ENCODE peak calls at places on chromosomes 4 and X, in ten cellular contexts. I is lung, F is adipocyte, L is dorsolateral prefrontal cortex, S is lower leg skin, H is upper lobe of right lung, K is fibroblast of lung, G is left lung, E is body of pancreas, Q is sigmoid colon. O is an unnamed sample.

GRCh38 chrX:70635669-70636068 is 191.0 kb downstream of the DLG3 start:
- DNase-seq in I (no peak), F (no peak), L (no peak), S (no peak), H (no peak), K (no peak), G (no peak), E (no peak), Q (no peak), O (no peak)

GRCh38 chr4:154911097-154911496 is 130.0 kb downstream of the RBM46 start:
- DNase-seq in I (no peak), F (peak), L (no peak), S (no peak), H (no peak), K (no peak), G (no peak), E (no peak), Q (no peak), O (no peak)

GRCh38 chrX:37349131-37350033 is at the start of gene PRRG1:
- DNase-seq in I (peak), F (peak), L (peak), S (peak), H (peak), K (peak), G (peak), E (peak), Q (peak), O (peak)

GRCh38 chr4:121370729-121371325 is 10.0 kb downstream of the QRFPR start:
- DNase-seq in I (no peak), F (peak), L (no peak), S (no peak), H (no peak), K (peak), G (no peak), E (peak), Q (no peak), O (no peak)

GRCh38 chrX:73930300-73930699 is 367.3 kb downstream of the CHIC1 start:
- DNase-seq in I (no peak), F (no peak), L (no peak), S (no peak), H (no peak), K (peak), G (no peak), E (no peak), Q (no peak), O (no peak)

GRCh38 chr4:20272411-20272872 is 20.7 kb downstream of the SLIT2 start:
- DNase-seq in I (no peak), F (peak), L (no peak), S (no peak), H (no peak), K (peak), G (no peak), E (no peak), Q (no peak), O (no peak)

GRCh38 chr4:98996056-98996941 is 778 bp downstream of the METAP1 start:
- DNase-seq in I (no peak), F (peak), L (no peak), S (no peak), H (no peak), K (peak), G (no peak), E (peak), Q (no peak), O (no peak)

GRCh38 chr4:67871867-67872266 is 11.9 kb downstream of the TMPRSS11D start:
- DNase-seq in I (no peak), F (peak), L (no peak), S (no peak), H (no peak), K (peak), G (no peak), E (no peak), Q (no peak), O (no peak)

GRCh38 chr4:14772388-14772787 is 229.9 kb upstream of the CPEB2 start:
- DNase-seq in I (no peak), F (no peak), L (no peak), S (no peak), H (no peak), K (no peak), G (no peak), E (no peak), Q (no peak), O (no peak)

GRCh38 chrX:17692709-17693346 is 44.5 kb upstream of the SCML1 start:
- DNase-seq in I (no peak), F (peak), L (no peak), S (no peak), H (no peak), K (peak), G (no peak), E (no peak), Q (no peak), O (no peak)

GRCh38 chr4:87030606-87031441 is 96.0 kb downstream of the AFF1 start:
- DNase-seq in I (no peak), F (peak), L (no peak), S (no peak), H (no peak), K (peak), G (no peak), E (no peak), Q (no peak), O (no peak)

GRCh38 chr4:188403272-188403671 is 264.0 kb downstream of the TRIML1 start:
- DNase-seq in I (no peak), F (no peak), L (no peak), S (no peak), H (no peak), K (no peak), G (no peak), E (no peak), Q (no peak), O (no peak)

GRCh38 chr4:82839624-82840023 is 41.0 kb upstream of the SCD5 start:
- DNase-seq in I (no peak), F (no peak), L (no peak), S (no peak), H (no peak), K (no peak), G (no peak), E (no peak), Q (no peak), O (no peak)

DNA sequence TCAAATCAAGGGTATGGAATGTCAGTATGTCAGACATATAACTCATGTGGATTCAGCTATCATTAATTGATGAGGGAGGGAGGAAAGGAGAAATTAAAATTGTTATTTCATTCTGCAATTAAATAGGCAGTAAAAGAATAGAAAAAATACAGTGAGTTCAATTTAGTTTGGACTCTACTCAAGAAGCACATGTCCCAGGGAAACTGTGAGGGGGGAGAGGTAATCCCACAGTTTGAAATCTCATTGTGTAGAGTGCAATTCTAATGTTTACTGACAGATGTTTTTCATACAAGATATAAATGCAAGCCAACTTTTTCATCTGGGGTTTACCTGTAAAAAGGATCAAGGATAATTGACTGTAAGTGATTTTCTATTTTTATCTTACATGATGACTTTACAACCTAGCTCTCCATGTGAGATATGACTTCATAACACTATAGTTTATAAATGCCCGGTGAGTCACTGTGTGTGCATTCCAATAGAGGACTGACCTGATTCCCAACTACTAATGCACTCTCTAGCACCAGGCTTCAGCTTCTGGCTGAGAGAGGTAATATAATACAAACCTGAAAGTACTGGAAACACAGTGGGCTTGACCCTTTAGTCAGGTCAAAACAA is 35.2 kb upstream of the SCD5 start:
- DNase-seq in I (no peak), F (peak), L (no peak), S (no peak), H (no peak), K (peak), G (no peak), E (no peak), Q (no peak), O (no peak)
- H3K4me3 ChIP-seq in I (no peak), F (no peak), L (no peak), S (no peak), H (no peak), K (no peak), G (no peak), E (no peak), Q (no peak), O (no peak)

GRCh38 chr4:88724406-88724805 is 26.8 kb upstream of the NAP1L5 start:
- DNase-seq in I (no peak), F (no peak), L (no peak), S (no peak), H (no peak), K (no peak), G (no peak), E (no peak), Q (no peak), O (no peak)

GRCh38 chr4:88722828-88723227 is 25.2 kb upstream of the NAP1L5 start:
- DNase-seq in I (no peak), F (no peak), L (no peak), S (no peak), H (no peak), K (no peak), G (no peak), E (no peak), Q (no peak), O (no peak)

GRCh38 chr4:88720749-88721428 is 23.3 kb upstream of the NAP1L5 start:
- DNase-seq in I (no peak), F (no peak), L (no peak), S (no peak), H (no peak), K (no peak), G (no peak), E (no peak), Q (no peak), O (no peak)

GRCh38 chr4:88725143-88725542 is 27.5 kb upstream of the NAP1L5 start:
- DNase-seq in I (no peak), F (no peak), L (no peak), S (no peak), H (no peak), K (no peak), G (no peak), E (no peak), Q (no peak), O (no peak)

DNA sequence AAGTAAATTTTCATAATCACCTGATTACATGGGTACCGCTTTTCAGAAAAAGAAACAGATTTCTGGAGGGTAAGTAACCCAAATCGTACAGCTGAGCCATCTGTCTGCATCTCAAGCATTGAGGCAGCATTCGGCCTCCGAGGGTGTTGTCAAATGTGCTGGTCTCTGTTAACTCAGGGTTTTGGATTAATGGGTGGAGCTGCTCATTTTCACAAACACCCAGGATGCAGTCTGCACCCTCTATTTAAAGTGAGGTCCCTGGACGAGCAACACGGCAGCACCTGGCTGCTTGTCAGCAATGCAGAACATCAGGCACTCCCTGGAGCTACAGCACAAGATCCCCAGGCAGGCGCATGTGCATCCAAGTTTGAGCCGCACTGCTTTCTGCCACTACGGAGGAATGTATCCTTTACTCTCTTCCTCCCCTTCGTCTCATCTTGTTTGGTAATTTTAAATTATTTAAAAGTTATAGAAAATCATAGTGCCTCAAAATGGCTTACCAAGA is 24.7 kb upstream of the NAP1L5 start:
- DNase-seq in I (no peak), F (no peak), L (no peak), S (no peak), H (no peak), K (no peak), G (no peak), E (no peak), Q (no peak), O (no peak)
- H3K4me3 ChIP-seq in I (no peak), F (no peak), L (no peak), S (no peak), H (no peak), K (no peak), G (no peak), E (no peak), Q (no peak), O (no peak)

GRCh38 chr4:52714597-52715254 is 36.5 kb downstream of the ERVMER34-1 start:
- DNase-seq in I (no peak), F (no peak), L (no peak), S (no peak), H (no peak), K (no peak), G (no peak), E (no peak), Q (no peak), O (no peak)
- H3K4me3 ChIP-seq in I (no peak), F (peak), L (no peak), S (no peak), H (no peak), K (no peak), G (peak), E (no peak), Q (no peak), O (peak)

GRCh38 chr4:100190643-100191600 is 654 bp upstream of the DDIT4L start:
- DNase-seq in I (no peak), F (peak), L (no peak), S (no peak), H (no peak), K (peak), G (peak), E (peak), Q (no peak), O (peak)
- H3K4me3 ChIP-seq in I (peak), F (peak), L (peak), S (peak), H (peak), K (peak), G (peak), E (peak), Q (peak), O (peak)

DNA sequence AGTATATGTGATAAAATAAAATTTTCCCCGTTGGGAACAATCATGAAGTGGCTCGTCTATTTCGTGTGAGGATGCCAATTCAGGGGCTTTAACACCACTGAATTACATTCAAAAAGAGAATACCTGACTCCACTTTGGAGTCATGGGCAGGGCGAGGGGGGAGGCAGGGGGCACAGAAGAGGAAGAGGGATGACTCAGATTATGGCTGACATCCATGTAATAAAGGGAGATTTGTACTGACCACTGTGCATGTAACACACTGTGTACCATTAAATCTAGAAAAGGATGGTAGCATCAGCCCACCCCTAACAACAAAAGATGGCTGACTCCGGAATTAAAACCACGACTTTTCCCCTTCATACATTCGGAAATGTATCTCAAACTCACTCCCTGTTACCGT is 1.3 kb downstream of the SLC9A7 start:
- DNase-seq in I (no peak), F (peak), L (no peak), S (no peak), H (no peak), K (peak), G (no peak), E (no peak), Q (no peak), O (no peak)
- H3K4me3 ChIP-seq in I (no peak), F (peak), L (no peak), S (no peak), H (peak), K (peak), G (peak), E (no peak), Q (no peak), O (peak)

DNA sequence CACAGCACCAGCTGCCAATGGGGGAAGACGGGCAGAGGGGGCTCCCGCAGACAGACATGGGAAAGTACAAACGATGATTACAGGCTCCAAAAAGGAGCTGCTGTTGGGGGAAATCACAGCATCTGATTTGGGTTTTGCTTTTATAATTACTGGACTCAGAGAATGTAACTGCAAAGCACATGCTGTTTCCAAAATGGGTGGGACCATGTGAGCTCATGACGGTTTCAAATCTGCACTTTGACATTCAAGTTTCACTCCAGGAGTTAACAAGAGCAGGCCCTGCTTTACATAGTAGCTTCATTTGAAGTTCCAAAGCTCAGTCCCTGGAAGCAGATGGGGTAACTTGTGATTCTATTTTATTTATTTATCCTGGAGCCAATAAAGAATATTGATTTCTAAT is 88.4 kb downstream of the CLCN4 start:
- DNase-seq in I (no peak), F (no peak), L (no peak), S (no peak), H (no peak), K (peak), G (no peak), E (no peak), Q (no peak), O (no peak)
- H3K4me3 ChIP-seq in I (no peak), F (no peak), L (no peak), S (no peak), H (no peak), K (no peak), G (no peak), E (no peak), Q (no peak), O (no peak)

DNA sequence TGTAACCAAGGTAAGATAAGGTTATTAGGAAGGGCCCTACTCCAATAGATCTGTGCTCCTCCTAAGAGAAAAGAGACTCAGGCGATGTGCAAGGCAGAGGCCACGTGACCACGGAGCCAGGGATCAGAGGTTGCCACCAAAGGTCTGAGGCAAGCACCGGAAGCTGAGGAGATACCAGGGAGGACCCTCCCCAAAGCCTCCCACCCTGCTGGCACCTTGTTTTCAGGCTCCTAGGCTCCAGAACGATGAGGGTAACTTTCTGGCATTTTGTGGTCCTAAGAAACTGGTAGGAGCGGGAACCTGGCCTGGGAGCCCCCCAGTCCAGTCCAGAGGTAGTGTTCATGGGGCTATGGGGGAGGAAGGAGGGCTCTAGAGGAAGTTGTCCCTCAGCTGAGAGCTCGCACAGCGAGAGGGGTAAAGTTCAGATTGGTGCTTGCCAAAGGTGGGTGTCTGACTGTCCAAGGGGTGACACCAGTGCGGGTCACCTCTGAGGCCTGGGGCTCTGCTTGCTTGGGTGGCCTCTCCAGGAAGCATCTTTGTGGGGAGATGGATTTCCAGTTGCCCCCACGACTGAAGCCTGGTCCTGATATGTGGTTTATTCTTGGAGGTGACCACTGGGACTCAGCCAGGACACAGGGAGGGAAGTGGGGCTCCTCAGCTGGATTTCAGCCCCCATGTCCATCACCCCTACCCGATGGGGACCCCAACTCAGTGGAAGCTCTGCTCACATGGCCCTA is 7.5 kb upstream of the LETM1 start:
- DNase-seq in I (no peak), F (no peak), L (no peak), S (no peak), H (no peak), K (no peak), G (no peak), E (no peak), Q (no peak), O (no peak)
- H3K4me3 ChIP-seq in I (no peak), F (no peak), L (no peak), S (no peak), H (no peak), K (no peak), G (no peak), E (no peak), Q (no peak), O (no peak)

DNA sequence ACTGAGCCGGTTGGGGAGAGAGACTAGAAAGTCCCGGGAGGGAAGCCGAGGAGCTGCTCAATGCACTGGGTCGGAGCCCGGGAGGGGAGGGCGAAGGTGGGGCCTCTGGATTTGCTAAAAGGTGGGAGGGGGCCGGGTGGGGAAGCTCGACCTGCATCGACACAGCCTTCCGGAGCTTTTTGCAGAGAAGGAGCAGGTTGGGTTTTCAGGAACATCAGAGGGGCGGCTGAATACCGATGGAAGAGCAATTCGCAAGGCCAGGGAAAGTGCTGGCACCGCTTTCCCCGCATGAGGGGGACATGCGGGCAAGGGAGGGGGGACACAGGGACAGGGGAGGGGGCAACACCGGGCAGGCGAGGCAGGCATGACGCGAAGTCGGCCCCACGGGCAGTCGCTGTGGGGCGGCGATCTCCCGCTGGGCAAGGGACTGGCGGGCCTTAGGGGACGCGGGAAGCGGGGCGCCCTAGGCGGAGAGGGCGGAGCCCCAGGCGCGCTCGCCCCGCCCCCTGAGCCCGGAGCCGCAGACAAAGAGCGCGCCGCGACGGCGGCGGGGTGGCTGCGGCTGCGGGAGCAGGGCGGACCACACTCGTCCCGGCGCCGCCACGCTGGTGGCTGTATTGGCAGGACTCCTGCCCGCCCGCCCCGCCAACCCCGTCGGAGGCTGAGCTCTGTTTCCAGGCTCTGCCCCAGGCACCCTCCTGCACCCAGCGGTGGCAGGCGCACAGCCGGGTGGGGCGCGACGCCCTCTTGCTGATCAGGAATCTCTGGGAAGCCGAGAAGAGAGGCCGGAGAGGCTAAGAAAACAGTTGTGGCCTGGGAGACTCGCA is 11.6 kb downstream of the PDZD4 start:
- DNase-seq in I (no peak), F (peak), L (no peak), S (no peak), H (no peak), K (no peak), G (peak), E (peak), Q (no peak), O (peak)
- H3K4me3 ChIP-seq in I (no peak), F (peak), L (peak), S (no peak), H (peak), K (no peak), G (peak), E (no peak), Q (peak), O (peak)

GRCh38 chrX:116198810-116199209 is 28.3 kb downstream of the AGTR2 start:
- DNase-seq in I (no peak), F (peak), L (no peak), S (no peak), H (no peak), K (no peak), G (no peak), E (no peak), Q (no peak), O (no peak)

GRCh38 chrX:116194649-116195048 is 24.1 kb downstream of the AGTR2 start:
- DNase-seq in I (no peak), F (no peak), L (no peak), S (no peak), H (no peak), K (no peak), G (no peak), E (no peak), Q (no peak), O (no peak)

DNA sequence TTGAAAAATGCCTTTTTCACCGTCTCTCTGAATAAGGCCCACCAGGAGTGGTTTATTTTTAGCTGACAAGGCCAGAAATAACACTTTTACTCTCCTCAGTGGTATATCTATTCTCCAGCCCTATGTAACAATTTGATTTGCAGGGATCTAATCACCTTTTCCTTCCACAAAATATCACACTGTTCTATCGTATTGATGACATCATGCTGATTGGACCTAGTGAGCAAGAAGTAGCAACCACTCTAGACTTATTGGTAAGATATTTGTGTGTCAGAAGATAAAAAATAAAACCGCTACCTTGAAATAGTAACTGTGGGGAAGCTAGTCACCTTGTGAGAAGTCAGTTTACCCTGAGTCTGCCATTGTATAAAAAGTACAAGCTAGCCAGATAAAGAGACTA is 27.7 kb downstream of the AGTR2 start:
- DNase-seq in I (no peak), F (no peak), L (no peak), S (no peak), H (no peak), K (no peak), G (no peak), E (no peak), Q (no peak), O (no peak)
- H3K4me3 ChIP-seq in I (no peak), F (no peak), L (no peak), S (no peak), H (no peak), K (no peak), G (no peak), E (no peak), Q (no peak), O (no peak)

O was measured in coronary artery.